ENCODE peak calls at places on chromosomes 13 and 19, in five cellular contexts. Z, A, X, I and T are unnamed samples.

GRCh38 chr19:47176627-47177090 is 46.0 kb downstream of the SAE1 start:
- DNase-seq in Z (no peak), A (no peak), X (no peak), I (peak), T (peak)

GRCh38 chr13:60754211-60754610 is 357.2 kb downstream of the TDRD3 start:
- DNase-seq in Z (no peak), A (no peak), X (no peak), I (no peak), T (no peak)

GRCh38 chr19:1725100-1726064 is 27.9 kb upstream of the ONECUT3 start:
- DNase-seq in Z (peak), A (no peak), X (no peak), I (peak), T (peak)

GRCh38 chr13:97113231-97114001 is 108.7 kb upstream of the MBNL2 start:
- DNase-seq in Z (no peak), A (no peak), X (no peak), I (no peak), T (no peak)

GRCh38 chr19:17605761-17606745 is 50.6 kb downstream of the COLGALT1 start:
- DNase-seq in Z (peak), A (peak), X (peak), I (peak), T (peak)

GRCh38 chr19:3403489-3404323 is 37.3 kb downstream of the NFIC start:
- DNase-seq in Z (no peak), A (peak), X (no peak), I (peak), T (no peak)

GRCh38 chr19:10701955-10702307 is 692 bp downstream of the QTRT1 start:
- DNase-seq in Z (no peak), A (no peak), X (no peak), I (peak), T (no peak)

GRCh38 chr13:26971990-26972888 is 199.4 kb downstream of the USP12 start:
- DNase-seq in Z (no peak), A (no peak), X (no peak), I (peak), T (no peak)

GRCh38 chr19:1690570-1691307 is 38.3 kb upstream of the TCF3 start:
- DNase-seq in Z (peak), A (no peak), X (no peak), I (peak), T (peak)

GRCh38 chr19:35582760-35583159 is 3.2 kb upstream of the PMIS2 start:
- DNase-seq in Z (no peak), A (no peak), X (no peak), I (no peak), T (no peak)

GRCh38 chr13:32032780-32033179 is 1.2 kb downstream of the FRY start:
- DNase-seq in Z (no peak), A (no peak), X (no peak), I (peak), T (no peak)

GRCh38 chr13:46622918-46623256 is 69.9 kb downstream of the LRCH1 start:
- DNase-seq in Z (no peak), A (no peak), X (no peak), I (peak), T (no peak)

GRCh38 chr13:112855859-112856258 is 113.2 kb upstream of the MCF2L start:
- DNase-seq in Z (no peak), A (no peak), X (no peak), I (no peak), T (no peak)